ENCODE peak calls at places on chromosomes 2 and 18, in nine cellular contexts. F, T, K, W, H, C, N, Y and S are unnamed samples.

GRCh38 chr2:156430978-156431358 is 5.2 kb upstream of the GPD2 start:
- DNase-seq in F (no peak), T (no peak), K (peak), W (no peak), H (no peak), C (no peak), N (peak), Y (no peak), S (no peak)

GRCh38 chr2:161237397-161238263 is 70.6 kb upstream of the PSMD14 start:
- DNase-seq in F (no peak), T (no peak), K (peak), W (peak), H (peak), C (peak), N (peak), Y (no peak), S (no peak)

GRCh38 chr2:42984081-42984480 is 191.7 kb upstream of the HAAO start:
- DNase-seq in F (no peak), T (no peak), K (no peak), W (no peak), H (peak), C (peak), N (no peak), Y (no peak), S (no peak)

GRCh38 chr18:44816028-44816427 is 135.3 kb downstream of the SETBP1 start:
- DNase-seq in F (no peak), T (no peak), K (no peak), W (no peak), H (no peak), C (peak), N (no peak), Y (no peak), S (no peak)

GRCh38 chr2:241863021-241863954 is 4.6 kb upstream of the PDCD1 start:
- DNase-seq in F (no peak), T (no peak), K (no peak), W (peak), H (peak), C (no peak), N (no peak), Y (no peak), S (no peak)

GRCh38 chr18:2536063-2536462 is 35.2 kb downstream of the METTL4 start:
- DNase-seq in F (no peak), T (no peak), K (no peak), W (no peak), H (no peak), C (no peak), N (no peak), Y (no peak), S (no peak)

GRCh38 chr18:26637324-26637723 is 89.0 kb upstream of the KCTD1 start:
- DNase-seq in F (no peak), T (no peak), K (no peak), W (no peak), H (no peak), C (no peak), N (no peak), Y (no peak), S (no peak)

GRCh38 chr18:70295633-70296188 is 6.9 kb downstream of the SOCS6 start:
- DNase-seq in F (no peak), T (no peak), K (no peak), W (no peak), H (no peak), C (no peak), N (no peak), Y (no peak), S (no peak)